ENCODE peak calls at places on chromosome 14, in eight cellular contexts. B is CD8-positive, alpha-beta memory T cell; C is HFF-Myc; E is mesenchymal stem cell; Y is lower leg skin; W is naive thymus-derived CD4-positive, alpha-beta T cell; G is upper lobe of right lung; I is breast epithelium. Q is an unnamed sample.

GRCh38 chr14:51398898-51399297 is 158.9 kb downstream of the TMX1 start:
- DNase-seq in B (no peak), C (peak; percentile 66), E (peak; percentile 82), Y (peak; percentile 50), W (no peak), G (no peak), I (no peak), Q (peak; percentile 83)

GRCh38 chr14:105458010-105458409 is 16.6 kb upstream of the CRIP2 start:
- DNase-seq in B (no peak), C (no peak), E (no peak), Y (no peak), W (no peak), G (no peak), I (no peak), Q (no peak)

GRCh38 chr14:103628221-103628683 is 759 bp upstream of the KLC1 start:
- DNase-seq in B (peak; percentile 5), C (no peak), E (peak; percentile 90), Y (peak; percentile 70), W (no peak), G (peak; percentile 90), I (peak; percentile 69), Q (no peak)

GRCh38 chr14:61222388-61222787 is 58.8 kb downstream of the TMEM30B start:
- DNase-seq in B (no peak), C (no peak), E (no peak), Y (no peak), W (no peak), G (no peak), I (no peak), Q (no peak)

GRCh38 chr14:31300883-31301282 is 93.3 kb upstream of the HECTD1 start:
- DNase-seq in B (no peak), C (no peak), E (no peak), Y (no peak), W (no peak), G (no peak), I (no peak), Q (no peak)

GRCh38 chr14:103687712-103688111 is 27.5 kb downstream of the XRCC3 start:
- DNase-seq in B (no peak), C (no peak), E (no peak), Y (no peak), W (no peak), G (no peak), I (no peak), Q (no peak)

GRCh38 chr14:35384386-35385041 is 20.0 kb downstream of the NFKBIA start:
- DNase-seq in B (no peak), C (no peak), E (peak; percentile 99), Y (no peak), W (no peak), G (no peak), I (no peak), Q (peak; percentile 96)

GRCh38 chr14:64755661-64756265 is 51.5 kb downstream of the PLEKHG3 start:
- DNase-seq in B (peak; percentile 72), C (no peak), E (peak; percentile 18), Y (peak; percentile 77), W (no peak), G (no peak), I (no peak), Q (peak; percentile 28)

GRCh38 chr14:50929506-50929905 is 14.8 kb downstream of the PYGL start:
- DNase-seq in B (no peak), C (no peak), E (no peak), Y (no peak), W (no peak), G (no peak), I (no peak), Q (no peak)

GRCh38 chr14:75204106-75204505 is 27.7 kb upstream of the TMED10 start:
- DNase-seq in B (no peak), C (no peak), E (peak; percentile 54), Y (peak; percentile 61), W (no peak), G (no peak), I (no peak), Q (no peak)

GRCh38 chr14:68564826-68565760 is 227.8 kb downstream of the ZFP36L1 start:
- DNase-seq in B (no peak), C (no peak), E (peak; percentile 40), Y (no peak), W (peak; percentile 19), G (no peak), I (no peak), Q (no peak)

GRCh38 chr14:56718312-56718711 is 92.0 kb downstream of the OTX2 start:
- DNase-seq in B (no peak), C (no peak), E (no peak), Y (no peak), W (no peak), G (no peak), I (no peak), Q (no peak)
- H3K4me3 ChIP-seq in B (no peak overlapping the region), C (no peak overlapping the region), E (no peak overlapping the region), Y (no peak overlapping the region), W (no peak overlapping the region), G (no peak overlapping the region), I (no peak overlapping the region), Q (no peak overlapping the region)

GRCh38 chr14:100827751-100828447 is 2.0 kb downstream of the MEG3 start:
- DNase-seq in B (no peak), C (no peak), E (no peak), Y (no peak), W (no peak), G (no peak), I (no peak), Q (peak; percentile 51)
- H3K4me3 ChIP-seq in B (no peak overlapping the region), C (peak overlapping the region; percentile 58), E (peak overlapping the region; percentile 90), Y (no peak overlapping the region), W (no peak overlapping the region), G (peak overlapping the region; percentile 29), I (peak overlapping the region; percentile 43), Q (peak overlapping the region; percentile 73)

GRCh38 chr14:101968186-101968585 is 3.8 kb downstream of the DYNC1H1 start:
- DNase-seq in B (no peak), C (no peak), E (no peak), Y (no peak), W (no peak), G (no peak), I (no peak), Q (no peak)

GRCh38 chr14:101966742-101967141 is 2.4 kb downstream of the DYNC1H1 start:
- DNase-seq in B (no peak), C (no peak), E (no peak), Y (no peak), W (no peak), G (no peak), I (no peak), Q (no peak)

GRCh38 chr14:101964297-101965144 is at the start of gene DYNC1H1:
- DNase-seq in B (peak; percentile 87), C (peak; percentile 60), E (peak; percentile 89), Y (peak; percentile 87), W (peak; percentile 92), G (peak; percentile 95), I (peak; percentile 83), Q (peak; percentile 91)

GRCh38 chr14:101965145-101965531 is 765 bp downstream of the DYNC1H1 start:
- DNase-seq in B (peak; percentile 59), C (no peak), E (peak; percentile 83), Y (peak; percentile 60), W (peak; percentile 44), G (peak; percentile 86), I (peak; percentile 73), Q (no peak)

GRCh38 chr14:101965796-101966718 is 1.7 kb downstream of the DYNC1H1 start:
- DNase-seq in B (no peak), C (no peak), E (peak; percentile 27), Y (no peak), W (no peak), G (no peak), I (no peak), Q (no peak)
- H3K4me3 ChIP-seq in B (peak overlapping the region; percentile 76), C (peak overlapping the region; percentile 90), E (peak overlapping the region; percentile 99), Y (peak overlapping the region; percentile 99), W (peak overlapping the region; percentile 77), G (peak overlapping the region; percentile 99), I (peak overlapping the region; percentile 98), Q (peak overlapping the region; percentile 99)

GRCh38 chr14:99075061-99075460 is 196.9 kb downstream of the BCL11B start:
- DNase-seq in B (no peak), C (no peak), E (no peak), Y (peak; percentile 7), W (no peak), G (no peak), I (no peak), Q (no peak)
- H3K4me3 ChIP-seq in B (no peak overlapping the region), C (no peak overlapping the region), E (no peak overlapping the region), Y (no peak overlapping the region), W (no peak overlapping the region), G (no peak overlapping the region), I (no peak overlapping the region), Q (no peak overlapping the region)

GRCh38 chr14:101460521-101460920 is 100.8 kb upstream of the DIO3 start:
- DNase-seq in B (no peak), C (no peak), E (no peak), Y (no peak), W (no peak), G (no peak), I (no peak), Q (no peak)

GRCh38 chr14:101459392-101459900 is 101.8 kb upstream of the DIO3 start:
- DNase-seq in B (no peak), C (no peak), E (no peak), Y (no peak), W (no peak), G (no peak), I (no peak), Q (no peak)

GRCh38 chr14:101457936-101458535 is 103.3 kb upstream of the DIO3 start:
- DNase-seq in B (no peak), C (no peak), E (no peak), Y (no peak), W (no peak), G (peak; percentile 51), I (no peak), Q (no peak)

GRCh38 chr14:101457177-101457935 is 103.9 kb upstream of the DIO3 start:
- DNase-seq in B (no peak), C (no peak), E (no peak), Y (no peak), W (no peak), G (peak; percentile 57), I (no peak), Q (no peak)

DNA sequence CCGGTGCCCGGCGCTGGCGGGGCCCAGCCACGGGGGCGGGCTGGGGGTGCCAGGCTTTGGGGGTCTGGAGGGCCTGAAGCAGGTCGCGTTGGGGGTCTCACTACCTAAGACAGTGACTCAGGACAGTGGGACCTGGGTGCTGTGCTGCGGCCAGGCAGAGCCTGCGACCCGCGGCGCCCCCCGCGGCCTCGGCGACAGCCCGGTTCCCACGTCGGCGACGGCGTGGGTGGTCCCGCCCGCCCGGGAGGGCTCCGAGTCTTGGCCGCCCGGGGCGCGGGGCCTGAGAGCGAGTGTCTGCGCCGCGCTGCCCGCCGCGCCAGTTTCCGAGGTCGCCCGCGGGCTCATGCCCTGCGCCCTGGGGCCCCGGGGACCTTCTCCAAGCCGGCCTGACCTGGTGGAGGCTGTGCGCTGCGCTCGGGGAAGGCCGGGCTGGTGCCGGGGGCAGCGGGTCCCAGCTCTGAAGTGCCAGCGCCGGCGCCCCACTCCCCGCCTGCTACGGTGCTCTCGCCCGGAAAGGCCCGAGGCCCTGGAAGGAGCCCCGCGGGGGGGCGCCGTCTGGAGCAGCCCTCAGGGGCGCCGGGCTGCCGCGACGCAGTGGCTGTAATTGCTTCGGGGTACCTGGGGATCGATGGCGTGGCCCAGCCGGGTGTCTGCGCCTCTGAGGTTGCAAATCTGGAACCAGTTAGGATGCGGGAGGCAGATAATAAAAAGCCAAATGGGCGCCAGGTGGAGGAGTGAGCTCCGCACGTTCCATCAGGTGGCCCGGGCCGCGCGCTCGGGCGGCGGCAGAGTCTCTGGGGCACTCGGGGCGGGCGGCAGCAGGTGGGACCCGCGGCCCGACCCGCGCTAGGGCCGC is 102.5 kb upstream of the DIO3 start:
- DNase-seq in B (no peak), C (no peak), E (no peak), Y (no peak), W (no peak), G (peak; percentile 59), I (no peak), Q (no peak)
- H3K4me3 ChIP-seq in B (no peak overlapping the region), C (no peak overlapping the region), E (no peak overlapping the region), Y (no peak overlapping the region), W (no peak overlapping the region), G (peak overlapping the region; percentile 10), I (no peak overlapping the region), Q (no peak overlapping the region)